ENCODE peak calls at places on chromosome 1, in eight cellular contexts. One of them, this sample, is unnamed.

GRCh38 chr1:28642056-28642846 is 616 bp downstream of the TAF12 start:
- DNase-seq in NCI-H69: peak; percentile 44
- DNase-seq in CD8-positive, alpha-beta T cell: no peak
- DNase-seq in iPS-NIHi11: peak; percentile 45
- DNase-seq in left ventricle myocardium superior: no peak
- DNase-seq in BE2C: no peak
- DNase-seq in NCI-H1436 treated with DMSO at 0.1 percent for 48 hours: no peak
- DNase-seq in stimulated activated CD4-positive, alpha-beta T cell treated with anti-CD3 and anti-CD28 coated beads, Interleukin-2, amount 100 ng/mL, for 24 hours: no peak
- DNase-seq in this sample: no peak

GRCh38 chr1:184691719-184692324 is 62.8 kb downstream of the EDEM3 start:
- DNase-seq in stimulated activated CD4-positive, alpha-beta T cell treated with anti-CD3 and anti-CD28 coated beads, Interleukin-2, amount 100 ng/mL, for 24 hours: no peak
- DNase-seq in iPS-NIHi11: peak; percentile 36
- DNase-seq in left ventricle myocardium superior: no peak
- DNase-seq in NCI-H69: peak; percentile 75
- DNase-seq in CD8-positive, alpha-beta T cell: no peak
- DNase-seq in NCI-H1436 treated with DMSO at 0.1 percent for 48 hours: no peak
- DNase-seq in BE2C: peak; percentile 23
- DNase-seq in this sample: no peak

GRCh38 chr1:108502624-108503023 is 52.5 kb downstream of the NBPF6 start:
- DNase-seq in CD8-positive, alpha-beta T cell: no peak
- DNase-seq in stimulated activated CD4-positive, alpha-beta T cell treated with anti-CD3 and anti-CD28 coated beads, Interleukin-2, amount 100 ng/mL, for 24 hours: no peak
- DNase-seq in NCI-H69: no peak
- DNase-seq in left ventricle myocardium superior: no peak
- DNase-seq in NCI-H1436 treated with DMSO at 0.1 percent for 48 hours: no peak
- DNase-seq in BE2C: no peak
- DNase-seq in iPS-NIHi11: no peak
- DNase-seq in this sample: no peak

GRCh38 chr1:7868085-7868780 is 15.4 kb upstream of the UTS2 start:
- DNase-seq in CD8-positive, alpha-beta T cell: no peak
- DNase-seq in NCI-H69: no peak
- DNase-seq in NCI-H1436 treated with DMSO at 0.1 percent for 48 hours: no peak
- DNase-seq in left ventricle myocardium superior: no peak
- DNase-seq in stimulated activated CD4-positive, alpha-beta T cell treated with anti-CD3 and anti-CD28 coated beads, Interleukin-2, amount 100 ng/mL, for 24 hours: no peak
- DNase-seq in iPS-NIHi11: no peak
- DNase-seq in BE2C: no peak
- DNase-seq in this sample: no peak

GRCh38 chr1:16173447-16174260 is 17.8 kb upstream of the EPHA2 start:
- DNase-seq in stimulated activated CD4-positive, alpha-beta T cell treated with anti-CD3 and anti-CD28 coated beads, Interleukin-2, amount 100 ng/mL, for 24 hours: no peak
- DNase-seq in BE2C: peak; percentile 40
- DNase-seq in NCI-H69: no peak
- DNase-seq in NCI-H1436 treated with DMSO at 0.1 percent for 48 hours: no peak
- DNase-seq in iPS-NIHi11: no peak
- DNase-seq in CD8-positive, alpha-beta T cell: no peak
- DNase-seq in left ventricle myocardium superior: no peak
- DNase-seq in this sample: peak; percentile 82

GRCh38 chr1:235783148-235783776 is 83.4 kb downstream of the LYST start:
- DNase-seq in NCI-H1436 treated with DMSO at 0.1 percent for 48 hours: no peak
- DNase-seq in NCI-H69: peak; percentile 59
- DNase-seq in iPS-NIHi11: peak; percentile 14
- DNase-seq in left ventricle myocardium superior: no peak
- DNase-seq in stimulated activated CD4-positive, alpha-beta T cell treated with anti-CD3 and anti-CD28 coated beads, Interleukin-2, amount 100 ng/mL, for 24 hours: no peak
- DNase-seq in BE2C: no peak
- DNase-seq in CD8-positive, alpha-beta T cell: no peak
- DNase-seq in this sample: no peak

GRCh38 chr1:209620484-209620879 is 31.7 kb downstream of the LAMB3 start:
- DNase-seq in iPS-NIHi11: no peak
- DNase-seq in NCI-H1436 treated with DMSO at 0.1 percent for 48 hours: no peak
- DNase-seq in CD8-positive, alpha-beta T cell: no peak
- DNase-seq in stimulated activated CD4-positive, alpha-beta T cell treated with anti-CD3 and anti-CD28 coated beads, Interleukin-2, amount 100 ng/mL, for 24 hours: no peak
- DNase-seq in BE2C: no peak
- DNase-seq in NCI-H69: no peak
- DNase-seq in left ventricle myocardium superior: no peak
- DNase-seq in this sample: no peak

GRCh38 chr1:203322480-203323179 is 17.3 kb downstream of the BTG2 start:
- DNase-seq in NCI-H69: peak; percentile 93
- DNase-seq in NCI-H1436 treated with DMSO at 0.1 percent for 48 hours: no peak
- DNase-seq in BE2C: no peak
- DNase-seq in stimulated activated CD4-positive, alpha-beta T cell treated with anti-CD3 and anti-CD28 coated beads, Interleukin-2, amount 100 ng/mL, for 24 hours: no peak
- DNase-seq in iPS-NIHi11: no peak
- DNase-seq in CD8-positive, alpha-beta T cell: no peak
- DNase-seq in left ventricle myocardium superior: no peak
- DNase-seq in this sample: no peak

GRCh38 chr1:232709339-232709738 is 79.4 kb upstream of the SIPA1L2 start:
- DNase-seq in NCI-H69: no peak
- DNase-seq in CD8-positive, alpha-beta T cell: no peak
- DNase-seq in stimulated activated CD4-positive, alpha-beta T cell treated with anti-CD3 and anti-CD28 coated beads, Interleukin-2, amount 100 ng/mL, for 24 hours: no peak
- DNase-seq in left ventricle myocardium superior: no peak
- DNase-seq in BE2C: no peak
- DNase-seq in NCI-H1436 treated with DMSO at 0.1 percent for 48 hours: no peak
- DNase-seq in iPS-NIHi11: no peak
- DNase-seq in this sample: no peak

GRCh38 chr1:81225769-81226602 is 574.7 kb upstream of the ADGRL2 start:
- DNase-seq in left ventricle myocardium superior: no peak
- DNase-seq in BE2C: no peak
- DNase-seq in NCI-H1436 treated with DMSO at 0.1 percent for 48 hours: no peak
- DNase-seq in NCI-H69: no peak
- DNase-seq in stimulated activated CD4-positive, alpha-beta T cell treated with anti-CD3 and anti-CD28 coated beads, Interleukin-2, amount 100 ng/mL, for 24 hours: no peak
- DNase-seq in CD8-positive, alpha-beta T cell: no peak
- DNase-seq in iPS-NIHi11: no peak
- DNase-seq in this sample: no peak

GRCh38 chr1:109091196-109092193 is 931 bp downstream of the TMEM167B start:
- DNase-seq in CD8-positive, alpha-beta T cell: no peak
- DNase-seq in NCI-H69: no peak
- DNase-seq in stimulated activated CD4-positive, alpha-beta T cell treated with anti-CD3 and anti-CD28 coated beads, Interleukin-2, amount 100 ng/mL, for 24 hours: peak; percentile 34
- DNase-seq in left ventricle myocardium superior: no peak
- DNase-seq in NCI-H1436 treated with DMSO at 0.1 percent for 48 hours: no peak
- DNase-seq in iPS-NIHi11: peak; percentile 47
- DNase-seq in BE2C: no peak
- DNase-seq in this sample: no peak